ENCODE peak calls at places on chromosomes 5 and 9, in five cellular contexts. J, A, I, C and M are unnamed samples.

GRCh38 chr9:126696091-126696763 is 82.5 kb downstream of the LMX1B start:
- DNase-seq in J (no peak), A (no peak), I (no peak), C (no peak), M (no peak)

GRCh38 chr5:97065475-97065874 is 76.9 kb downstream of the LIX1 start:
- DNase-seq in J (no peak), A (no peak), I (peak; percentile 3), C (no peak), M (no peak)

GRCh38 chr5:27328480-27328879 is 290.1 kb upstream of the CDH9 start:
- DNase-seq in J (no peak), A (no peak), I (no peak), C (no peak), M (no peak)

GRCh38 chr5:99000878-99001277 is 72.1 kb upstream of the CHD1 start:
- DNase-seq in J (no peak), A (no peak), I (no peak), C (no peak), M (no peak)

GRCh38 chr9:98057095-98057799 is 715 bp downstream of the NANS start:
- DNase-seq in J (no peak), A (no peak), I (no peak), C (no peak), M (no peak)

GRCh38 chr5:153831976-153832375 is 206.7 kb downstream of the FAM114A2 start:
- DNase-seq in J (no peak), A (no peak), I (no peak), C (peak; percentile 23), M (no peak)

GRCh38 chr9:121774715-121775613 is 123.5 kb downstream of the DAB2IP start:
- DNase-seq in J (no peak), A (no peak), I (no peak), C (no peak), M (no peak)

GRCh38 chr9:10054456-10054855 is 558.3 kb downstream of the PTPRD start:
- DNase-seq in J (no peak), A (no peak), I (no peak), C (no peak), M (no peak)

GRCh38 chr9:89775641-89776040 is 170.8 kb downstream of the GADD45G start:
- DNase-seq in J (no peak), A (no peak), I (no peak), C (no peak), M (no peak)

GRCh38 chr5:5313081-5313736 is 109.3 kb upstream of the ICE1 start:
- DNase-seq in J (no peak), A (no peak), I (no peak), C (no peak), M (no peak)

GRCh38 chr9:21989440-21990189 is 4.6 kb downstream of the CDKN2A start:
- DNase-seq in J (no peak), A (no peak), I (no peak), C (no peak), M (no peak)

GRCh38 chr5:135977375-135977928 is 22.7 kb upstream of the LECT2 start:
- DNase-seq in J (peak; percentile 67), A (peak; percentile 7), I (peak; percentile 77), C (peak; percentile 49), M (no peak)

GRCh38 chr5:58127132-58127485 is 332.8 kb downstream of the PLK2 start:
- DNase-seq in J (no peak), A (no peak), I (no peak), C (no peak), M (no peak)

GRCh38 chr5:76943006-76943405 is 9.8 kb upstream of the CRHBP start:
- DNase-seq in J (no peak), A (no peak), I (no peak), C (no peak), M (peak; percentile 57)

GRCh38 chr5:84028093-84028492 is 307.4 kb upstream of the HAPLN1 start:
- DNase-seq in J (no peak), A (no peak), I (no peak), C (no peak), M (no peak)

GRCh38 chr9:129697111-129697955 is 31.9 kb downstream of the PRRX2 start:
- DNase-seq in J (no peak), A (peak; percentile 38), I (peak; percentile 35), C (no peak), M (no peak)

GRCh38 chr5:143887901-143888648 is 76.1 kb downstream of the HMHB1 start:
- DNase-seq in J (no peak), A (no peak), I (no peak), C (no peak), M (no peak)

GRCh38 chr9:114588671-114589526 is 1.3 kb downstream of the ATP6V1G1 start:
- DNase-seq in J (no peak), A (no peak), I (no peak), C (no peak), M (no peak)

GRCh38 chr5:145936401-145937131 is at the start of gene SH3RF2:
- DNase-seq in J (peak; percentile 48), A (no peak), I (peak; percentile 85), C (no peak), M (peak; percentile 89)

GRCh38 chr5:135880278-135880677 is 15.4 kb downstream of the IL9 start:
- DNase-seq in J (no peak), A (no peak), I (peak; percentile 30), C (peak; percentile 32), M (no peak)

GRCh38 chr9:21817176-21817575 is 14.7 kb downstream of the MTAP start:
- DNase-seq in J (no peak), A (no peak), I (no peak), C (no peak), M (no peak)

GRCh38 chr9:114811301-114811700 is 5.5 kb upstream of the TNFSF15 start:
- DNase-seq in J (no peak), A (no peak), I (no peak), C (no peak), M (no peak)

GRCh38 chr9:90433398-90433890 is 209.2 kb downstream of the DIRAS2 start:
- DNase-seq in J (peak; percentile 17), A (no peak), I (peak; percentile 88), C (no peak), M (peak; percentile 91)

GRCh38 chr9:121556082-121556481 is 56.4 kb upstream of the GGTA1 start:
- DNase-seq in J (no peak), A (no peak), I (no peak), C (no peak), M (no peak)

GRCh38 chr9:18327106-18327505 is 146.8 kb upstream of the ADAMTSL1 start:
- DNase-seq in J (no peak), A (no peak), I (no peak), C (no peak), M (no peak)

GRCh38 chr9:18325337-18326011 is 148.5 kb upstream of the ADAMTSL1 start:
- DNase-seq in J (no peak), A (no peak), I (no peak), C (no peak), M (no peak)

GRCh38 chr9:18330736-18331335 is 143.1 kb upstream of the ADAMTSL1 start:
- DNase-seq in J (no peak), A (no peak), I (no peak), C (no peak), M (no peak)

GRCh38 chr9:18320046-18320445 is 153.9 kb upstream of the ADAMTSL1 start:
- DNase-seq in J (no peak), A (no peak), I (no peak), C (no peak), M (no peak)

DNA sequence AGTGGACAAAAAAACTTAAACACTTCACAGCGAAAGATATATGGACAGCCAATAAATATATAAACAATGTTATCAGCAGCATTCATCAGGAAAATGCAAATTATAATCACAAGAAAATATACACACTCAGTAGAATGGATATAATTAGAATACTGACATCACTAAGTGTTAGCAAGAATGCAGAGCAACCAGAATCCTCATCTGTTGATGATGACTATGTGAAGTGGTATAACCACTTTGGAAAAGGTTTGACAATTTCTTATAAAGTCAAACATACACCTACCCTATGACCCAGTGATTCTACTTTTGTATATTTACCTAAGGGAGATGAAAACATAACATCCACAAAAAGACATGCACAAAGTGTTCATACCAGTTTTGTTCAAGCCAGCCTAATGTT is 149.0 kb upstream of the ADAMTSL1 start:
- DNase-seq in J (no peak), A (no peak), I (no peak), C (no peak), M (no peak)
- TF ChIP-seq CTCF in J (no peak), A (no peak), I (no peak), C (no peak), M (no peak)

DNA sequence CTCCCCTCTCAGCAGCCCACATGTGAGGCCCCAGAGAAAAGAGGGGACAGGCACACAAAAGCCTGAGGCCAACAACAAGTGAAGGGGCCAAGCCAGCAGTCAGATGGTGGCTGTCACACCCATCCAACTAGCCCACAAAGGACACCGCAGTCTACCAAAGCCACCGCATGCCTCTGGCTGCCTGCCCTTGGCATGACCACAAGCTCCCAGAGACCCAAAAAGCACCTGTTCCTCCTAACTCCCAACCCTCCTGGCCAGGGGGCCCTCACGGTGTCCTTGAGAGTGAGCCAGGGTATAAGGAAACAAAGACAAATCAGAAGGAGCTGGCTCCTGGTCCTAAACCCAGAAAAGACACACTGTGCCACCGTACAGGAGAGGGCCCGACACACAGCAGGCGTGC is 77.8 kb upstream of the LRRTM2 start:
- DNase-seq in J (no peak), A (no peak), I (no peak), C (no peak), M (no peak)
- TF ChIP-seq CTCF in J (no peak), A (no peak), I (no peak), C (no peak), M (no peak)

GRCh38 chr5:6877986-6878828 is 165.0 kb downstream of the TENT4A start:
- DNase-seq in J (no peak), A (no peak), I (no peak), C (no peak), M (peak; percentile 59)
- TF ChIP-seq CTCF in J (no peak), A (no peak), I (no peak), C (no peak), M (no peak)

GRCh38 chr9:133160742-133161541 is 2.8 kb downstream of the GBGT1 start:
- DNase-seq in J (no peak), A (peak; percentile 28), I (peak; percentile 50), C (peak; percentile 88), M (peak; percentile 84)
- TF ChIP-seq CTCF in J (peak; percentile 71), A (peak; percentile 81), I (peak; percentile 78), C (peak; percentile 73), M (peak; percentile 64)